ENCODE peak calls at places on chromosomes 11 and 22, in four cellular contexts. F, S, X and P are unnamed samples.

GRCh38 chr11:111922803-111923202 is 4.1 kb downstream of the C11orf52 start:
- DNase-seq in X (no peak), S (no peak), F (no peak), P (no peak)

GRCh38 chr11:33696931-33697638 is 3.5 kb downstream of the C11orf91 start:
- DNase-seq in F (no peak), S (no peak), X (no peak), P (no peak)

GRCh38 chr11:118895093-118896039 is 11.7 kb downstream of the CXCR5 start:
- DNase-seq in X (no peak), S (peak), F (no peak), P (peak)

GRCh38 chr11:34641981-34642380 is 21.1 kb downstream of the EHF start:
- DNase-seq in X (no peak), S (no peak), F (no peak), P (no peak)

GRCh38 chr11:64207247-64208085 is 945 bp downstream of the FERMT3 start:
- DNase-seq in F (peak), S (peak), X (peak), P (no peak)

GRCh38 chr11:73140213-73141030 is 1.7 kb downstream of the FCHSD2 start:
- DNase-seq in X (peak), F (no peak), S (peak), P (no peak)

GRCh38 chr11:28625532-28625931 is 517.3 kb downstream of the METTL15 start:
- DNase-seq in F (no peak), X (no peak), S (no peak), P (no peak)

GRCh38 chr11:122082203-122082602 is 33.8 kb downstream of the BLID start:
- DNase-seq in S (no peak), X (no peak), F (no peak), P (no peak)

GRCh38 chr11:130220311-130221030 is 60.9 kb downstream of the ST14 start:
- DNase-seq in F (no peak), X (peak), S (peak), P (no peak)

GRCh38 chr11:827146-827860 is 416 bp upstream of the CRACR2B start:
- DNase-seq in F (no peak), X (no peak), S (peak), P (no peak)

GRCh38 chr22:37418627-37419369 is 8.5 kb downstream of the ELFN2 start:
- DNase-seq in F (no peak), S (no peak), X (no peak), P (no peak)

GRCh38 chr22:37520754-37521153 is 1.5 kb upstream of the CARD10 start:
- DNase-seq in X (no peak), S (no peak), F (no peak), P (no peak)

GRCh38 chr11:34223021-34223813 is 117.8 kb downstream of the NAT10 start:
- DNase-seq in X (peak), F (no peak), S (no peak), P (no peak)

GRCh38 chr22:22396741-22397291 is 111.7 kb downstream of the ZNF280B start:
- DNase-seq in F (no peak), S (no peak), X (peak), P (no peak)

GRCh38 chr22:22397875-22398524 is 110.5 kb downstream of the ZNF280B start:
- DNase-seq in F (no peak), X (no peak), S (no peak), P (no peak)

GRCh38 chr22:22395230-22395629 is 113.3 kb downstream of the ZNF280B start:
- DNase-seq in F (no peak), S (no peak), X (peak), P (no peak)

GRCh38 chr22:22398530-22399327 is 109.8 kb downstream of the ZNF280B start:
- DNase-seq in F (no peak), X (peak), S (no peak), P (no peak)

GRCh38 chr22:22397292-22397870 is 111.2 kb downstream of the ZNF280B start:
- DNase-seq in S (no peak), F (no peak), X (peak), P (no peak)
- TF ChIP-seq CTCF in S (no peak), F (no peak), X (no peak), P (peak)

DNA sequence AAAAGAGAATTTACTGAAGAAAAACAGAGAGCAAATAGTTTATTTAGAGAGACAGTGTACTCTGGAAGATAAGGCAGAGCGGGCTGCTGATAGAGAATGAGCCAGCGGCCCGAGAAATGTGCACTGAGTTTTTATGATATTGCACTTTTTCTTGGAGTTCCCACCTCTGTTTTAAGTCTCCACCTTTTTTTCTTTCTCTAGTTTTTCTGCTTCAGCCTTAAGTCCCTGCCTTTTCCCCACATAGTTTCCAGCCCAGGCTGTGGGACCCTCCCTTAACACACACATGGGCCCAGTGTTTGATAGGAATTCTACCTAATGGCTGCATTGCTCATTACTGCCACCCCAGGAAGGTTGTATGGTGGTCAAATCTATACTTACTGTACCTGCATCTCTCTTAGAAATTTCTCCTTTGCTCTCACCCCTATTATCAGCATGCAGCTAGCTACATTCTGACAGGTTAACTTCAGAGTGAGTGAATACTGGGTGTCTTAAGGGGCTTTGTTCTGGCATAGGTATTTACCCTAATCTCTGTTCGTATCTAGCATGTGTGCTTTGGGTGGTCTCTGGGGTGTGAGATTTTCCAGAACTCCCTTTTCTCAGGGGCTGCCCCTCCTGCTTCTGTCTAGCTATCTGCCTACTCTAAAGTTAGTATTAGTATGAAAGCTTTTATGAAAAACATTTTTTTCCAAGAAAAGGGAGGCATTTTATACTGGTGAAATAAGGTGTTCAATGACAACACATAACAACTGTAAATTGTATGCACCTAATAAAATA is 127.3 kb upstream of the TOP3B start:
- DNase-seq in F (no peak), X (no peak), S (no peak), P (no peak)
- TF ChIP-seq CTCF in F (no peak), X (no peak), S (no peak), P (peak)

GRCh38 chr11:35799655-35800054 is 137.1 kb downstream of the TRIM44 start:
- DNase-seq in X (no peak), S (no peak), F (no peak), P (no peak)
- TF ChIP-seq CTCF in X (no peak), S (no peak), F (no peak), P (peak)

GRCh38 chr11:86383314-86383713 is 8.6 kb downstream of the CCDC81 start:
- DNase-seq in S (no peak), F (no peak), X (no peak), P (no peak)
- TF ChIP-seq CTCF in S (no peak), F (no peak), X (no peak), P (no peak)

GRCh38 chr11:67504950-67505561 is at the start of gene PITPNM1:
- DNase-seq in X (peak), F (no peak), S (peak), P (no peak)

GRCh38 chr11:67507891-67508485 is at the start of gene CDK2AP2:
- DNase-seq in F (peak), S (peak), X (peak), P (peak)

GRCh38 chr11:67507242-67507890 is 596 bp downstream of the CDK2AP2 start:
- DNase-seq in F (peak), S (no peak), X (peak), P (peak)

GRCh38 chr11:67505605-67506396 is 638 bp upstream of the PITPNM1 start:
- DNase-seq in F (peak), S (peak), X (peak), P (no peak)

GRCh38 chr11:67506426-67507032 is 1.4 kb upstream of the PITPNM1 start:
- DNase-seq in F (no peak), S (no peak), X (no peak), P (no peak)
- TF ChIP-seq CTCF in F (no peak), S (peak), X (no peak), P (peak)

GRCh38 chr22:24169439-24170058 is 11.7 kb upstream of the SUSD2 start:
- DNase-seq in X (no peak), F (no peak), S (no peak), P (no peak)
- TF ChIP-seq CTCF in X (no peak), F (no peak), S (no peak), P (no peak)